ENCODE peak calls at places on chromosomes 5 and 9, in eight cellular contexts. Y is left ventricle myocardium inferior, E is spleen, S is A673, N is endodermal cell, P is PC-9, G is PC-3, A is GM23338. K is an unnamed sample.

GRCh38 chr5:45677524-45677923 is 18.7 kb downstream of the HCN1 start:
- DNase-seq in E (no peak), G (no peak), A (no peak), N (no peak), Y (no peak), P (no peak), S (no peak), K (no peak)

GRCh38 chr5:168935183-168935582 is 356.0 kb upstream of the PANK3 start:
- DNase-seq in E (no peak), G (no peak), N (no peak), P (no peak), Y (no peak), S (no peak), A (no peak), K (no peak)

GRCh38 chr5:128290152-128290858 is 206.7 kb downstream of the SLC12A2 start:
- DNase-seq in G (peak), N (no peak), E (no peak), P (no peak), S (no peak), Y (no peak), A (no peak), K (no peak)

GRCh38 chr5:122967085-122967484 is 69.4 kb downstream of the PPIC start:
- DNase-seq in G (no peak), E (no peak), N (no peak), A (no peak), P (no peak), Y (no peak), S (no peak), K (no peak)

GRCh38 chr9:133306242-133307194 is 29.5 kb downstream of the SURF6 start:
- DNase-seq in P (no peak), S (peak), N (no peak), G (no peak), A (no peak), E (no peak), Y (no peak), K (no peak)

GRCh38 chr5:912356-913091 is 19.8 kb downstream of the TRIP13 start:
- DNase-seq in E (no peak), S (peak), N (peak), G (peak), Y (no peak), P (peak), A (peak), K (peak)

GRCh38 chr5:117559005-117559844 is 984.6 kb upstream of the SEMA6A start:
- DNase-seq in N (no peak), Y (no peak), S (no peak), A (no peak), P (no peak), E (no peak), G (no peak), K (no peak)

GRCh38 chr5:33565304-33565703 is 124.5 kb downstream of the TARS1 start:
- DNase-seq in Y (peak), E (no peak), G (no peak), N (no peak), S (no peak), P (no peak), A (no peak), K (no peak)

GRCh38 chr9:806285-807156 is 35.0 kb upstream of the DMRT1 start:
- DNase-seq in Y (no peak), S (peak), A (peak), P (no peak), G (peak), N (no peak), E (no peak), K (peak)

GRCh38 chr9:128190516-128191405 is 611 bp downstream of the CIZ1 start:
- DNase-seq in A (peak), Y (no peak), N (no peak), P (no peak), G (no peak), S (no peak), E (no peak), K (peak)
- H3K27ac ChIP-seq in A (no peak), Y (peak), N (peak), P (peak), G (no peak), S (peak), E (peak), K (no peak)

GRCh38 chr5:127042593-127042992 is 12.2 kb upstream of the MARCHF3 start:
- DNase-seq in P (no peak), Y (no peak), A (peak), G (no peak), N (no peak), S (no peak), E (no peak), K (peak)
- TF ChIP-seq CTCF in P (no peak), Y (peak), A (peak), G (peak), N (peak), S (peak), E (no peak), K (peak)

GRCh38 chr9:136723989-136724388 is 11.6 kb downstream of the DIPK1B start:
- DNase-seq in Y (no peak), G (no peak), A (no peak), N (no peak), E (no peak), S (no peak), P (no peak), K (no peak)

GRCh38 chr9:136724772-136725171 is 12.4 kb downstream of the DIPK1B start:
- DNase-seq in N (no peak), P (no peak), S (no peak), E (no peak), Y (no peak), A (no peak), G (no peak), K (no peak)

GRCh38 chr9:136726631-136727191 is 14.3 kb downstream of the DIPK1B start:
- DNase-seq in Y (no peak), P (peak), N (peak), G (peak), S (peak), E (no peak), A (no peak), K (peak)

GRCh38 chr9:136726118-136726517 is 13.7 kb downstream of the DIPK1B start:
- DNase-seq in Y (no peak), A (no peak), E (no peak), S (no peak), N (no peak), P (no peak), G (no peak), K (no peak)

DNA sequence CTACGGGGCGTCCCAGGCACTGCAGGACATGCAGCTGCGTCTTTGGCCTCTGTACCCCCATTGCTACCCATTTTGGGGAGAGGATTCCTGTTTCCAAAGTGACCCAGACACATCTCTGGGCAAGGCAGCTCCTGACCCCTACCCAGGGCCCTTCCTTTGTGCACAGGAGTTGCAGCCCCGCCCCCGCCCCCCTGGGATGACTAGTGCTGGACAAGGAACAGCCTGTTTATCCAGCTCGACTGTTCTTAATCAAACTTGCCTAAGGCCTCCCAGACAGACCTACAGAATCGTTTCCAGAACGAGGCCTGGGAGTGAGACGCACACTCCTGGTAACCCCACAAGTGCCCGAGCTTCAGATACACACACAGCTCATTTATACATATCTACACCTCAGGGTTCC is 13.2 kb downstream of the DIPK1B start:
- DNase-seq in G (peak), E (no peak), P (no peak), N (no peak), A (no peak), S (no peak), Y (no peak), K (no peak)
- H3K27ac ChIP-seq in G (peak), E (peak), P (peak), N (no peak), A (peak), S (peak), Y (peak), K (no peak)

GRCh38 chr5:149765932-149766331 is 35.8 kb downstream of the PPARGC1B start:
- DNase-seq in S (no peak), Y (no peak), G (peak), P (no peak), N (no peak), A (peak), E (no peak), K (no peak)
- TF ChIP-seq CTCF in S (peak), Y (peak), G (peak), P (peak), N (peak), A (peak), E (no peak), K (peak)

K was measured in neural progenitor cell.